ENCODE peak calls at places on chromosomes 3 and 15, in five cellular contexts. U is skeletal muscle cell; M is activated effector memory CD4-positive, alpha-beta T cell treated with Interleukin-2 at 50 U/mL for 16 hours; W is T1000; Y is stimulated activated CD8-positive, alpha-beta memory T cell treated with anti-CD3 and anti-CD28 coated beads, Interleukin-4, amount 100 ng/mL, for 24 hours. J is an unnamed sample.

GRCh38 chr3:69406156-69406555 is 20.3 kb upstream of the FRMD4B start:
- DNase-seq in M (no peak), W (no peak), Y (no peak), U (no peak), J (no peak)

GRCh38 chr3:111617406-111617805 is 22.3 kb upstream of the ZBED2 start:
- DNase-seq in Y (no peak), W (no peak), U (no peak), M (no peak), J (no peak)

GRCh38 chr3:42442640-42443039 is 32.2 kb upstream of the LYZL4 start:
- DNase-seq in U (no peak), Y (no peak), W (no peak), M (no peak), J (no peak)

GRCh38 chr3:138417559-138417982 is 16.8 kb upstream of the ESYT3 start:
- DNase-seq in Y (peak; percentile 31), W (peak; percentile 69), U (peak; percentile 47), M (peak; percentile 29), J (peak; percentile 49)

GRCh38 chr3:42814914-42815507 is 5.8 kb downstream of the ACKR2 start:
- DNase-seq in U (no peak), M (no peak), Y (no peak), W (no peak), J (no peak)

GRCh38 chr3:100210777-100211145 is 50.0 kb upstream of the TBC1D23 start:
- DNase-seq in Y (no peak), W (no peak), U (peak; percentile 41), M (no peak), J (no peak)

GRCh38 chr15:64070106-64070505 is 23.5 kb downstream of the CIAO2A start:
- DNase-seq in U (no peak), Y (no peak), M (no peak), W (no peak), J (no peak)

GRCh38 chr3:112699436-112699978 is 58.6 kb upstream of the CCDC80 start:
- DNase-seq in W (peak; percentile 47), M (no peak), U (no peak), Y (no peak), J (no peak)

GRCh38 chr3:122955916-122956684 is 71.5 kb downstream of the SEMA5B start:
- DNase-seq in W (no peak), U (no peak), Y (no peak), M (no peak), J (no peak)

GRCh38 chr3:15206662-15207576 is 873 bp downstream of the CAPN7 start:
- DNase-seq in Y (no peak), U (no peak), M (peak; percentile 18), W (no peak), J (no peak)

GRCh38 chr15:64622410-64623260 is 152.8 kb downstream of the RBPMS2 start:
- DNase-seq in M (peak; percentile 47), W (no peak), U (no peak), Y (peak; percentile 4), J (peak; percentile 21)

GRCh38 chr15:25171856-25172687 is 217.3 kb downstream of the SNRPN start:
- DNase-seq in U (no peak), M (no peak), W (no peak), Y (no peak), J (no peak)

J was measured in T-helper 17 cell.